ENCODE peak calls at places on chromosomes 1 and 21, in six cellular contexts. One of them, this sample, is unnamed.

GRCh38 chr1:56034847-56035483 is 544.4 kb downstream of the PLPP3 start:
- DNase-seq in NCI-H748 treated with DMSO at 0.1 percent for 48 hours: no peak
- DNase-seq in adrenal gland: no peak
- DNase-seq in GDM1: no peak
- DNase-seq in cardiac fibroblast: peak; percentile 68
- DNase-seq in GM12892: no peak
- DNase-seq in this sample: peak; percentile 46

GRCh38 chr21:39687069-39687468 is 57.9 kb upstream of the IGSF5 start:
- DNase-seq in NCI-H748 treated with DMSO at 0.1 percent for 48 hours: no peak
- DNase-seq in adrenal gland: no peak
- DNase-seq in GDM1: no peak
- DNase-seq in cardiac fibroblast: no peak
- DNase-seq in GM12892: no peak
- DNase-seq in this sample: no peak

GRCh38 chr1:43366179-43366578 is 1.6 kb downstream of the ELOVL1 start:
- DNase-seq in NCI-H748 treated with DMSO at 0.1 percent for 48 hours: no peak
- DNase-seq in adrenal gland: no peak
- DNase-seq in GDM1: no peak
- DNase-seq in cardiac fibroblast: no peak
- DNase-seq in GM12892: no peak
- DNase-seq in this sample: no peak

GRCh38 chr1:29122987-29123870 is 474 bp downstream of the TMEM200B start:
- DNase-seq in NCI-H748 treated with DMSO at 0.1 percent for 48 hours: no peak
- DNase-seq in adrenal gland: no peak
- DNase-seq in GDM1: no peak
- DNase-seq in cardiac fibroblast: peak; percentile 40
- DNase-seq in GM12892: no peak
- DNase-seq in this sample: peak; percentile 53

GRCh38 chr21:21028275-21028814 is 30.1 kb downstream of the NCAM2 start:
- DNase-seq in NCI-H748 treated with DMSO at 0.1 percent for 48 hours: no peak
- DNase-seq in adrenal gland: no peak
- DNase-seq in GDM1: no peak
- DNase-seq in cardiac fibroblast: peak; percentile 15
- DNase-seq in GM12892: no peak
- DNase-seq in this sample: no peak

GRCh38 chr1:25167269-25168192 is 64.8 kb downstream of the SYF2 start:
- DNase-seq in NCI-H748 treated with DMSO at 0.1 percent for 48 hours: no peak
- DNase-seq in adrenal gland: no peak
- DNase-seq in GDM1: no peak
- DNase-seq in cardiac fibroblast: no peak
- DNase-seq in GM12892: no peak
- DNase-seq in this sample: peak; percentile 15

GRCh38 chr1:90613371-90613770 is 103.7 kb downstream of the BARHL2 start:
- DNase-seq in NCI-H748 treated with DMSO at 0.1 percent for 48 hours: no peak
- DNase-seq in adrenal gland: no peak
- DNase-seq in GDM1: no peak
- DNase-seq in cardiac fibroblast: no peak
- DNase-seq in GM12892: no peak
- DNase-seq in this sample: no peak

GRCh38 chr1:1422465-1423244 is 1.6 kb upstream of the ANKRD65 start:
- DNase-seq in NCI-H748 treated with DMSO at 0.1 percent for 48 hours: no peak
- DNase-seq in adrenal gland: peak; percentile 7
- DNase-seq in GDM1: no peak
- DNase-seq in cardiac fibroblast: no peak
- DNase-seq in GM12892: no peak
- DNase-seq in this sample: no peak

GRCh38 chr1:209409786-209410185 is 173.7 kb upstream of the CAMK1G start:
- DNase-seq in NCI-H748 treated with DMSO at 0.1 percent for 48 hours: no peak
- DNase-seq in adrenal gland: no peak
- DNase-seq in GDM1: no peak
- DNase-seq in cardiac fibroblast: peak; percentile 32
- DNase-seq in GM12892: no peak
- DNase-seq in this sample: peak; percentile 46

GRCh38 chr1:10211805-10212405 is 1.5 kb downstream of the KIF1B start:
- DNase-seq in NCI-H748 treated with DMSO at 0.1 percent for 48 hours: no peak
- DNase-seq in adrenal gland: peak; percentile 42
- DNase-seq in GDM1: no peak
- DNase-seq in cardiac fibroblast: no peak
- DNase-seq in GM12892: no peak
- DNase-seq in this sample: no peak

GRCh38 chr1:93763981-93764750 is 82.5 kb upstream of the BCAR3 start:
- DNase-seq in NCI-H748 treated with DMSO at 0.1 percent for 48 hours: no peak
- DNase-seq in adrenal gland: no peak
- DNase-seq in GDM1: no peak
- DNase-seq in cardiac fibroblast: no peak
- DNase-seq in GM12892: no peak
- DNase-seq in this sample: no peak

GRCh38 chr1:202143768-202144509 is 598 bp downstream of the ARL8A start:
- DNase-seq in NCI-H748 treated with DMSO at 0.1 percent for 48 hours: no peak
- DNase-seq in adrenal gland: peak; percentile 61
- DNase-seq in GDM1: peak; percentile 49
- DNase-seq in cardiac fibroblast: peak; percentile 36
- DNase-seq in GM12892: peak; percentile 67
- DNase-seq in this sample: peak; percentile 44

GRCh38 chr1:240500681-240501080 is 111.3 kb downstream of the GREM2 start:
- DNase-seq in NCI-H748 treated with DMSO at 0.1 percent for 48 hours: no peak
- DNase-seq in adrenal gland: no peak
- DNase-seq in GDM1: no peak
- DNase-seq in cardiac fibroblast: no peak
- DNase-seq in GM12892: no peak
- DNase-seq in this sample: no peak

GRCh38 chr1:147600119-147601111 is 59.1 kb downstream of the BCL9 start:
- DNase-seq in NCI-H748 treated with DMSO at 0.1 percent for 48 hours: no peak
- DNase-seq in adrenal gland: peak; percentile 58
- DNase-seq in GDM1: no peak
- DNase-seq in cardiac fibroblast: peak; percentile 23
- DNase-seq in GM12892: no peak
- DNase-seq in this sample: peak; percentile 23

GRCh38 chr21:41921089-41921819 is 32.6 kb downstream of the C2CD2 start:
- DNase-seq in NCI-H748 treated with DMSO at 0.1 percent for 48 hours: no peak
- DNase-seq in adrenal gland: no peak
- DNase-seq in GDM1: peak; percentile 5
- DNase-seq in cardiac fibroblast: no peak
- DNase-seq in GM12892: no peak
- DNase-seq in this sample: no peak

GRCh38 chr21:32411366-32412161 is 942 bp upstream of the EVA1C start:
- DNase-seq in NCI-H748 treated with DMSO at 0.1 percent for 48 hours: peak; percentile 30
- DNase-seq in adrenal gland: peak; percentile 77
- DNase-seq in GDM1: peak; percentile 14
- DNase-seq in cardiac fibroblast: peak; percentile 92
- DNase-seq in GM12892: no peak
- DNase-seq in this sample: peak; percentile 25

GRCh38 chr1:1614204-1614953 is 921 bp upstream of the MIB2 start:
- DNase-seq in NCI-H748 treated with DMSO at 0.1 percent for 48 hours: no peak
- DNase-seq in adrenal gland: peak; percentile 90
- DNase-seq in GDM1: no peak
- DNase-seq in cardiac fibroblast: peak; percentile 93
- DNase-seq in GM12892: no peak
- DNase-seq in this sample: peak; percentile 93

GRCh38 chr1:213984387-213985180 is 3.2 kb upstream of the PROX1 start:
- DNase-seq in NCI-H748 treated with DMSO at 0.1 percent for 48 hours: peak; percentile 19
- DNase-seq in adrenal gland: no peak
- DNase-seq in GDM1: no peak
- DNase-seq in cardiac fibroblast: no peak
- DNase-seq in GM12892: no peak
- DNase-seq in this sample: no peak

GRCh38 chr1:175171214-175171913 is 21.2 kb downstream of the KIAA0040 start:
- DNase-seq in NCI-H748 treated with DMSO at 0.1 percent for 48 hours: no peak
- DNase-seq in adrenal gland: no peak
- DNase-seq in GDM1: no peak
- DNase-seq in cardiac fibroblast: no peak
- DNase-seq in GM12892: no peak
- DNase-seq in this sample: no peak

GRCh38 chr1:18823438-18823837 is 36.0 kb downstream of the TAS1R2 start:
- DNase-seq in NCI-H748 treated with DMSO at 0.1 percent for 48 hours: no peak
- DNase-seq in adrenal gland: no peak
- DNase-seq in GDM1: no peak
- DNase-seq in cardiac fibroblast: no peak
- DNase-seq in GM12892: no peak
- DNase-seq in this sample: no peak

GRCh38 chr21:28239345-28239744 is 753.3 kb downstream of the LTN1 start:
- DNase-seq in NCI-H748 treated with DMSO at 0.1 percent for 48 hours: no peak
- DNase-seq in adrenal gland: no peak
- DNase-seq in GDM1: no peak
- DNase-seq in cardiac fibroblast: peak; percentile 70
- DNase-seq in GM12892: no peak
- DNase-seq in this sample: peak; percentile 45

GRCh38 chr1:174999926-175000696 is at the start of gene CACYBP:
- DNase-seq in NCI-H748 treated with DMSO at 0.1 percent for 48 hours: no peak
- DNase-seq in adrenal gland: no peak
- DNase-seq in GDM1: no peak
- DNase-seq in cardiac fibroblast: peak; percentile 34
- DNase-seq in GM12892: no peak
- DNase-seq in this sample: peak; percentile 46

GRCh38 chr1:87686137-87686490 is 357.4 kb downstream of the LMO4 start:
- DNase-seq in NCI-H748 treated with DMSO at 0.1 percent for 48 hours: no peak
- DNase-seq in adrenal gland: no peak
- DNase-seq in GDM1: no peak
- DNase-seq in cardiac fibroblast: no peak
- DNase-seq in GM12892: no peak
- DNase-seq in this sample: no peak

GRCh38 chr1:41586230-41586629 is 101.7 kb upstream of the EDN2 start:
- DNase-seq in NCI-H748 treated with DMSO at 0.1 percent for 48 hours: no peak
- DNase-seq in adrenal gland: no peak
- DNase-seq in GDM1: no peak
- DNase-seq in cardiac fibroblast: no peak
- DNase-seq in GM12892: no peak
- DNase-seq in this sample: no peak

GRCh38 chr1:170725326-170725725 is 61.4 kb downstream of the PRRX1 start:
- DNase-seq in NCI-H748 treated with DMSO at 0.1 percent for 48 hours: no peak
- DNase-seq in adrenal gland: no peak
- DNase-seq in GDM1: no peak
- DNase-seq in cardiac fibroblast: no peak
- DNase-seq in GM12892: no peak
- DNase-seq in this sample: no peak

GRCh38 chr1:185567006-185567405 is 167.2 kb upstream of the HMCN1 start:
- DNase-seq in NCI-H748 treated with DMSO at 0.1 percent for 48 hours: peak; percentile 68
- DNase-seq in adrenal gland: no peak
- DNase-seq in GDM1: no peak
- DNase-seq in cardiac fibroblast: peak; percentile 80
- DNase-seq in GM12892: no peak
- DNase-seq in this sample: no peak

GRCh38 chr1:84932991-84933611 is 40.1 kb upstream of the LPAR3 start:
- DNase-seq in NCI-H748 treated with DMSO at 0.1 percent for 48 hours: no peak
- DNase-seq in adrenal gland: no peak
- DNase-seq in GDM1: no peak
- DNase-seq in cardiac fibroblast: no peak
- DNase-seq in GM12892: no peak
- DNase-seq in this sample: no peak

GRCh38 chr1:149927056-149927534 is 508 bp downstream of the SF3B4 start:
- DNase-seq in NCI-H748 treated with DMSO at 0.1 percent for 48 hours: no peak
- DNase-seq in adrenal gland: no peak
- DNase-seq in GDM1: no peak
- DNase-seq in cardiac fibroblast: no peak
- DNase-seq in GM12892: no peak
- DNase-seq in this sample: no peak

This sample was measured in cardiac muscle cell.